ENCODE peak calls at places on chromosomes 4 and X, in seven cellular contexts. One of them, this sample, is unnamed.

GRCh38 chr4:22369901-22370562 is 145.8 kb downstream of the ADGRA3 start:
- DNase-seq in NCI-H2171 treated with DMSO at 0.1 percent for 48 hours: no peak
- DNase-seq in iris pigment epithelial cell: no peak
- DNase-seq in amniotic epithelial cell: no peak
- DNase-seq in activated T-cell treated with anti-CD3 and anti-CD28 coated beads for 1 hour: no peak
- DNase-seq in HL-60: no peak
- DNase-seq in B cell: no peak
- DNase-seq in this sample: no peak

GRCh38 chrX:55135171-55135570 is 46.4 kb downstream of the PAGE2 start:
- DNase-seq in NCI-H2171 treated with DMSO at 0.1 percent for 48 hours: no peak
- DNase-seq in iris pigment epithelial cell: peak
- DNase-seq in amniotic epithelial cell: peak
- DNase-seq in activated T-cell treated with anti-CD3 and anti-CD28 coated beads for 1 hour: peak
- DNase-seq in HL-60: no peak
- DNase-seq in B cell: peak
- DNase-seq in this sample: no peak

GRCh38 chrX:10011991-10012390 is 44.8 kb downstream of the CLDN34 start:
- DNase-seq in NCI-H2171 treated with DMSO at 0.1 percent for 48 hours: no peak
- DNase-seq in iris pigment epithelial cell: peak
- DNase-seq in amniotic epithelial cell: no peak
- DNase-seq in activated T-cell treated with anti-CD3 and anti-CD28 coated beads for 1 hour: no peak
- DNase-seq in HL-60: no peak
- DNase-seq in B cell: no peak
- DNase-seq in this sample: no peak

GRCh38 chr4:107094332-107094731 is 58.2 kb upstream of the DKK2 start:
- DNase-seq in NCI-H2171 treated with DMSO at 0.1 percent for 48 hours: peak
- DNase-seq in iris pigment epithelial cell: peak
- DNase-seq in amniotic epithelial cell: peak
- DNase-seq in activated T-cell treated with anti-CD3 and anti-CD28 coated beads for 1 hour: no peak
- DNase-seq in HL-60: no peak
- DNase-seq in B cell: no peak
- DNase-seq in this sample: no peak

GRCh38 chr4:6369924-6370645 is 100.4 kb downstream of the WFS1 start:
- DNase-seq in NCI-H2171 treated with DMSO at 0.1 percent for 48 hours: no peak
- DNase-seq in iris pigment epithelial cell: no peak
- DNase-seq in amniotic epithelial cell: no peak
- DNase-seq in activated T-cell treated with anti-CD3 and anti-CD28 coated beads for 1 hour: no peak
- DNase-seq in HL-60: no peak
- DNase-seq in B cell: no peak
- DNase-seq in this sample: no peak

GRCh38 chr4:112511294-112512118 is 4.5 kb downstream of the NEUROG2 start:
- DNase-seq in NCI-H2171 treated with DMSO at 0.1 percent for 48 hours: no peak
- DNase-seq in iris pigment epithelial cell: no peak
- DNase-seq in amniotic epithelial cell: no peak
- DNase-seq in activated T-cell treated with anti-CD3 and anti-CD28 coated beads for 1 hour: no peak
- DNase-seq in HL-60: no peak
- DNase-seq in B cell: peak
- DNase-seq in this sample: no peak

GRCh38 chr4:72022553-72022952 is 9.2 kb upstream of the NPFFR2 start:
- DNase-seq in NCI-H2171 treated with DMSO at 0.1 percent for 48 hours: no peak
- DNase-seq in iris pigment epithelial cell: no peak
- DNase-seq in amniotic epithelial cell: no peak
- DNase-seq in activated T-cell treated with anti-CD3 and anti-CD28 coated beads for 1 hour: no peak
- DNase-seq in HL-60: no peak
- DNase-seq in B cell: no peak
- DNase-seq in this sample: no peak

GRCh38 chr4:128470492-128471053 is 183.0 kb upstream of the PGRMC2 start:
- DNase-seq in NCI-H2171 treated with DMSO at 0.1 percent for 48 hours: no peak
- DNase-seq in iris pigment epithelial cell: no peak
- DNase-seq in amniotic epithelial cell: no peak
- DNase-seq in activated T-cell treated with anti-CD3 and anti-CD28 coated beads for 1 hour: no peak
- DNase-seq in HL-60: no peak
- DNase-seq in B cell: no peak
- DNase-seq in this sample: no peak

GRCh38 chrX:123814343-123814742 is 45.5 kb upstream of the XIAP start:
- DNase-seq in NCI-H2171 treated with DMSO at 0.1 percent for 48 hours: no peak
- DNase-seq in iris pigment epithelial cell: no peak
- DNase-seq in amniotic epithelial cell: no peak
- DNase-seq in activated T-cell treated with anti-CD3 and anti-CD28 coated beads for 1 hour: no peak
- DNase-seq in HL-60: no peak
- DNase-seq in B cell: no peak
- DNase-seq in this sample: no peak

GRCh38 chr4:155529197-155529596 is 137.5 kb upstream of the GUCY1A1 start:
- DNase-seq in NCI-H2171 treated with DMSO at 0.1 percent for 48 hours: no peak
- DNase-seq in iris pigment epithelial cell: peak
- DNase-seq in amniotic epithelial cell: peak
- DNase-seq in activated T-cell treated with anti-CD3 and anti-CD28 coated beads for 1 hour: no peak
- DNase-seq in HL-60: no peak
- DNase-seq in B cell: no peak
- DNase-seq in this sample: no peak

GRCh38 chrX:151722241-151722846 is 6.5 kb downstream of the FATE1 start:
- DNase-seq in NCI-H2171 treated with DMSO at 0.1 percent for 48 hours: no peak
- DNase-seq in iris pigment epithelial cell: no peak
- DNase-seq in amniotic epithelial cell: no peak
- DNase-seq in activated T-cell treated with anti-CD3 and anti-CD28 coated beads for 1 hour: no peak
- DNase-seq in HL-60: no peak
- DNase-seq in B cell: no peak
- DNase-seq in this sample: no peak

GRCh38 chr4:110195561-110196205 is 2.7 kb downstream of the ELOVL6 start:
- DNase-seq in NCI-H2171 treated with DMSO at 0.1 percent for 48 hours: no peak
- DNase-seq in iris pigment epithelial cell: peak
- DNase-seq in amniotic epithelial cell: no peak
- DNase-seq in activated T-cell treated with anti-CD3 and anti-CD28 coated beads for 1 hour: no peak
- DNase-seq in HL-60: no peak
- DNase-seq in B cell: peak
- DNase-seq in this sample: no peak

This sample was measured in SIG-M5.